ENCODE peak calls at places on chromosomes 6 and 20, in four cellular contexts. D is ureter; J is activated CD4-positive, alpha-beta T cell treated with anti-CD3 and anti-CD28 coated beads, Interleukin-2, amount 50 U/mL, for 48 hours; N is AG09319. H is an unnamed sample.

GRCh38 chr6:146985111-146985510 is 219.1 kb upstream of the STXBP5 start:
- DNase-seq in J (no peak), D (no peak), N (no peak), H (no peak)

GRCh38 chr6:1774541-1774940 is 164.8 kb downstream of the FOXC1 start:
- DNase-seq in N (no peak), D (no peak), J (no peak), H (no peak)

GRCh38 chr20:22455259-22455658 is 129.1 kb downstream of the FOXA2 start:
- DNase-seq in D (no peak), J (no peak), N (no peak), H (no peak)

GRCh38 chr6:73854998-73855718 is 159.2 kb downstream of the CD109 start:
- DNase-seq in D (no peak), J (no peak), N (peak), H (peak)

GRCh38 chr6:108619431-108620197 is 58.9 kb downstream of the FOXO3 start:
- DNase-seq in J (no peak), N (no peak), D (no peak), H (no peak)

GRCh38 chr20:42531675-42531985 is 658.1 kb downstream of the PTPRT start:
- DNase-seq in J (no peak), N (no peak), D (no peak), H (no peak)

GRCh38 chr20:46814366-46815232 is 80.0 kb upstream of the EYA2 start:
- DNase-seq in D (peak), J (no peak), N (peak), H (no peak)

GRCh38 chr6:153062516-153062915 is 60.0 kb upstream of the MTRF1L start:
- DNase-seq in D (no peak), J (no peak), N (no peak), H (no peak)

GRCh38 chr6:168045141-168045691 is 33.8 kb downstream of the FRMD1 start:
- DNase-seq in D (no peak), N (no peak), J (no peak), H (no peak)

GRCh38 chr20:38125157-38126056 is 39.7 kb downstream of the TGM2 start:
- DNase-seq in J (no peak), N (no peak), D (peak), H (peak)

GRCh38 chr6:316753-317038 is 24.4 kb downstream of the DUSP22 start:
- DNase-seq in N (no peak), D (no peak), J (no peak), H (no peak)

GRCh38 chr6:43200541-43200940 is 18.5 kb downstream of the CUL9 start:
- DNase-seq in D (no peak), N (no peak), J (no peak), H (no peak)

GRCh38 chr20:434661-435419 is 26.7 kb downstream of the RBCK1 start:
- DNase-seq in N (no peak), J (no peak), D (no peak), H (no peak)

GRCh38 chr20:17504898-17505663 is 26.1 kb downstream of the BFSP1 start:
- DNase-seq in N (peak), J (peak), D (peak), H (peak)

GRCh38 chr20:41871063-41871462 is 252.9 kb upstream of the CHD6 start:
- DNase-seq in D (no peak), J (no peak), N (no peak), H (no peak)

GRCh38 chr6:13351271-13351670 is 22.9 kb upstream of the TBC1D7 start:
- DNase-seq in J (no peak), D (no peak), N (no peak), H (no peak)

GRCh38 chr6:44561062-44561591 is 173.6 kb downstream of the CDC5L start:
- DNase-seq in D (no peak), N (no peak), J (no peak), H (no peak)

GRCh38 chr6:87093199-87093598 is 1.7 kb downstream of the CGA start:
- DNase-seq in J (no peak), N (no peak), D (no peak), H (no peak)

GRCh38 chr6:24391756-24392405 is 10.9 kb upstream of the MRS2 start:
- DNase-seq in N (no peak), J (no peak), D (no peak), H (no peak)

GRCh38 chr6:160455484-160456213 is 107.5 kb downstream of the SLC22A3 start:
- DNase-seq in J (peak), D (peak), N (no peak), H (peak)

GRCh38 chr6:126631343-126631742 is 291.4 kb downstream of the CENPW start:
- DNase-seq in N (no peak), J (no peak), D (no peak), H (no peak)

GRCh38 chr6:75176076-75176582 is 29.7 kb downstream of the COL12A1 start:
- DNase-seq in D (no peak), J (no peak), N (no peak), H (no peak)

GRCh38 chr6:28940294-28940858 is 16.6 kb upstream of the TRIM27 start:
- DNase-seq in D (peak), J (peak), N (no peak), H (no peak)

GRCh38 chr6:7705483-7705882 is 20.4 kb upstream of the BMP6 start:
- DNase-seq in D (no peak), N (no peak), J (no peak), H (no peak)

GRCh38 chr20:54172856-54173652 is 732 bp downstream of the CYP24A1 start:
- DNase-seq in D (no peak), J (no peak), N (no peak), H (no peak)

GRCh38 chr6:88339816-88340215 is 173.7 kb upstream of the CNR1 start:
- DNase-seq in N (no peak), J (no peak), D (no peak), H (no peak)

GRCh38 chr20:1423625-1424106 is 30.8 kb upstream of the FKBP1A start:
- DNase-seq in D (no peak), J (no peak), N (no peak), H (no peak)

GRCh38 chr20:57435498-57436222 is 44.5 kb downstream of the RBM38 start:
- DNase-seq in D (peak), J (no peak), N (no peak), H (no peak)

H was measured in brain pericyte.